ENCODE peak calls at places on chromosomes 13 and 19, in ten cellular contexts. F, T, B, U, Q, J, G, V, P and Z are unnamed samples.

GRCh38 chr19:32287086-32287485 is 58.3 kb upstream of the ZNF507 start:
- DNase-seq in F (no peak), T (no peak), B (no peak), U (no peak), Q (no peak), J (no peak), G (no peak), V (no peak), P (no peak), Z (no peak)

GRCh38 chr19:780935-781334 is 16.3 kb upstream of the PTBP1 start:
- DNase-seq in F (no peak), T (no peak), B (no peak), U (no peak), Q (no peak), J (no peak), G (no peak), V (no peak), P (no peak), Z (no peak)

GRCh38 chr19:32287811-32288227 is 57.6 kb upstream of the ZNF507 start:
- DNase-seq in F (peak; percentile 70), T (peak; percentile 83), B (peak; percentile 37), U (peak; percentile 47), Q (peak; percentile 65), J (peak; percentile 35), G (peak; percentile 26), V (peak; percentile 87), P (peak; percentile 59), Z (peak; percentile 72)

GRCh38 chr19:6970021-6970420 is 51.2 kb downstream of the MBD3L2B start:
- DNase-seq in F (no peak), T (no peak), B (no peak), U (peak; percentile 43), Q (no peak), J (no peak), G (no peak), V (no peak), P (no peak), Z (no peak)

GRCh38 chr13:43307921-43308433 is 284.6 kb downstream of the DNAJC15 start:
- DNase-seq in F (peak; percentile 80), T (no peak), B (peak; percentile 94), U (peak; percentile 85), Q (peak; percentile 97), J (peak; percentile 94), G (no peak), V (no peak), P (peak; percentile 59), Z (peak; percentile 87)

GRCh38 chr13:75178436-75178835 is 303.5 kb downstream of the TBC1D4 start:
- DNase-seq in F (no peak), T (no peak), B (no peak), U (no peak), Q (no peak), J (peak; percentile 72), G (no peak), V (no peak), P (no peak), Z (no peak)

GRCh38 chr13:20652946-20653345 is 50.6 kb upstream of the IL17D start:
- DNase-seq in F (no peak), T (no peak), B (no peak), U (no peak), Q (no peak), J (no peak), G (no peak), V (no peak), P (no peak), Z (no peak)

GRCh38 chr19:676343-677105 is at the start of gene FSTL3:
- DNase-seq in F (peak; percentile 33), T (no peak), B (peak; percentile 59), U (no peak), Q (no peak), J (peak; percentile 32), G (no peak), V (no peak), P (no peak), Z (no peak)

GRCh38 chr19:35030257-35031071 is at the start of gene SCN1B:
- DNase-seq in F (peak; percentile 75), T (peak; percentile 75), B (peak; percentile 72), U (peak; percentile 33), Q (peak; percentile 75), J (peak; percentile 79), G (peak; percentile 55), V (peak; percentile 70), P (no peak), Z (peak; percentile 65)

GRCh38 chr19:6761053-6761676 is 6.1 kb downstream of the SH2D3A start:
- DNase-seq in F (no peak), T (peak; percentile 25), B (no peak), U (peak; percentile 32), Q (peak; percentile 55), J (no peak), G (no peak), V (no peak), P (no peak), Z (no peak)

GRCh38 chr19:48333467-48334384 is 8.4 kb downstream of the EMP3 start:
- DNase-seq in F (peak; percentile 93), T (peak; percentile 91), B (peak; percentile 86), U (peak; percentile 95), Q (peak; percentile 96), J (peak; percentile 95), G (peak; percentile 64), V (peak; percentile 92), P (no peak), Z (peak; percentile 91)

GRCh38 chr19:33796164-33797100 is at the start of gene KCTD15:
- DNase-seq in F (peak; percentile 74), T (peak; percentile 64), B (peak; percentile 73), U (peak; percentile 45), Q (peak; percentile 71), J (peak; percentile 57), G (peak; percentile 43), V (peak; percentile 66), P (no peak), Z (peak; percentile 48)

DNA sequence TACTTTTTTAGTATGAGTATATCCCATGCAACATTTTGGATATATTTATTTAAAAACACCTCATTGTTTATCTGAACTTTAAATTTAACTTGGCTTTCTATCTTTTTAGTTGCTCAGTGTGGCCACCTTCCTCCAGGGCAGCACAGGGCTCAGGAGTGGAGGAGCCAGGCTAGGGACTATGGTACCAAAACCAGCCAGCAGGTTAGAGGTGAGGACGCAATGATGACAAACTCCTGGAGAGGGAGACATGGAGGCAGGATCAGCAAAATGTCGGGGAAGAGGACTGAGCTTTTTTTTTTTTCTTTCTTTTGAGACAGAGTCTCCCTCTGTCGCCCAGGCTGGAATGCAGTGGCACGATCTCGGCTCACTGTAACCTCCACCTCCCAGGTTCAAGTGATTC is 29.6 kb upstream of the CALM3 start:
- DNase-seq in F (peak; percentile 23), T (peak; percentile 75), B (no peak), U (peak; percentile 17), Q (peak; percentile 43), J (peak; percentile 41), G (no peak), V (peak; percentile 61), P (no peak), Z (no peak)
- TF ChIP-seq CTCF in F (no peak), T (peak; percentile 54), B (no peak), U (no peak), Q (peak; percentile 46), J (peak; percentile 50), G (peak; percentile 22), V (no peak), P (peak; percentile 25), Z (no peak)

GRCh38 chr19:29653398-29653797 is 11.9 kb upstream of the PLEKHF1 start:
- DNase-seq in F (no peak), T (no peak), B (no peak), U (no peak), Q (no peak), J (no peak), G (no peak), V (no peak), P (no peak), Z (no peak)
- TF ChIP-seq CTCF in F (no peak), T (no peak), B (no peak), U (no peak), Q (no peak), J (no peak), G (no peak), V (no peak), P (no peak), Z (no peak)

GRCh38 chr19:2197270-2197669 is 33.5 kb downstream of the DOT1L start:
- DNase-seq in F (no peak), T (no peak), B (no peak), U (no peak), Q (no peak), J (no peak), G (no peak), V (no peak), P (no peak), Z (no peak)

GRCh38 chr19:2198317-2198716 is 34.6 kb downstream of the DOT1L start:
- DNase-seq in F (no peak), T (no peak), B (no peak), U (no peak), Q (no peak), J (no peak), G (no peak), V (no peak), P (no peak), Z (no peak)

GRCh38 chr19:2199861-2200623 is 36.1 kb downstream of the PLEKHJ1 start:
- DNase-seq in F (no peak), T (no peak), B (no peak), U (no peak), Q (no peak), J (no peak), G (no peak), V (no peak), P (no peak), Z (no peak)

GRCh38 chr19:2201473-2202148 is 34.5 kb downstream of the PLEKHJ1 start:
- DNase-seq in F (no peak), T (no peak), B (no peak), U (no peak), Q (no peak), J (peak; percentile 58), G (no peak), V (no peak), P (no peak), Z (no peak)

DNA sequence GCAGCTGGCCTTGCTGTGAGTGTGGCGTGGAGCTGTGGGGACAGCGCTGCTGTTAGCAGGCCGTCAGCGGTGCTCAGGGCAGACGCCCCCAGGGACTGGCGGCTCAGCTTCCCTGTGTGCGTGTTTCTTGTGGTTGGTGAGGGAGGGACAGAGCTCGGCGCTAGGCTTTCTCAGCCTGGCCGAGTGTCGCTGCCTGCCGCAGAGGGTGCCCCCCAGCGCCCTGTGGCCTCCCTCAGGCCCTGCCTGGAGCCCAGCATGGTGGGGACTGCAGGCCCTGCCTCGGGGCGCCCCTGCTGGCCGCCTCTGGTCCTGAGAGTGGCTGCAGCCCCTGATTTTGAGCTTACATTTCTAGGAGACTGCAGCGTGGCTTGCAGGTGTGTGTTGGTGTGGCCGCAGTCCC is 35.5 kb downstream of the DOT1L start:
- DNase-seq in F (peak; percentile 49), T (peak; percentile 26), B (no peak), U (no peak), Q (peak; percentile 68), J (no peak), G (no peak), V (peak; percentile 62), P (no peak), Z (no peak)
- TF ChIP-seq CTCF in F (peak; percentile 28), T (peak; percentile 72), B (no peak), U (no peak), Q (peak; percentile 64), J (no peak), G (peak; percentile 47), V (peak; percentile 47), P (peak; percentile 21), Z (peak; percentile 49)

DNA sequence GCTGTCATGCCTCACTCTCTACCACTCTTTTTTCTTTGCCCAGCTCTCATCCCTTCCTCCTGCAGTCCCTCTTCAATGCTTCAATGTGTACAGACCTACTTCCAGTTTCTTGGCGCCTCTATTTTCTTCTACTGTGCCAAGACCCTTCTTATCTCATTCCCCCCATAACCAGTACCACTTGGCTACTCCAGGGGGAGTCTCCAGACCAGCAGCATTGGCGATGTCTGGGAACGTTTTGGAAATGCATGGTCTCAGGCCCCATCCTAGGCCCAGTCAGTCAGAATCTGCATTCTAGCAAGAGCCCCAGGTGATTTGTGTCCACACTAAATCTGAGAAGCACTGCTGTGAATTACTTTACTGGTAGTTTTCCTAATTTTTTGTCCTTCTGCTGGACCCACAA is 198.2 kb downstream of the SLC7A1 start:
- DNase-seq in F (no peak), T (no peak), B (no peak), U (no peak), Q (no peak), J (no peak), G (no peak), V (no peak), P (no peak), Z (no peak)
- TF ChIP-seq CTCF in F (no peak), T (no peak), B (no peak), U (no peak), Q (peak; percentile 35), J (no peak), G (no peak), V (no peak), P (peak; percentile 6), Z (no peak)